ENCODE peak calls at places on chromosomes 5 and 9, in six cellular contexts. One of them, this sample, is unnamed.
A peak's percentile ranks its signal among the peaks of the same experiment; 100 is the strongest.

GRCh38 chr9:23686257-23686656 is 139.8 kb downstream of the ELAVL2 start:
- DNase-seq in stimulated activated naive CD8-positive, alpha-beta T cell treated with anti-CD3 and anti-CD28 coated beads, Interleukin-15, Interleukin-2, amounts not matched to agents 100 U/mL and 50 U/mL, for 24 hours: no peak
- DNase-seq in cardiac fibroblast: no peak
- DNase-seq in LoVo: peak; percentile 57
- DNase-seq in fibroblast of mammary gland: no peak
- DNase-seq in stimulated activated CD4-positive, alpha-beta T cell treated with anti-CD3 and anti-CD28 coated beads, Interleukin-15, amount 100 ng/mL, for 1 hour: no peak
- DNase-seq in this sample: peak; percentile 17

GRCh38 chr5:21823588-21823987 is 1029.6 kb downstream of the CDH12 start:
- DNase-seq in LoVo: no peak
- DNase-seq in fibroblast of mammary gland: peak; percentile 41
- DNase-seq in stimulated activated CD4-positive, alpha-beta T cell treated with anti-CD3 and anti-CD28 coated beads, Interleukin-15, amount 100 ng/mL, for 1 hour: no peak
- DNase-seq in cardiac fibroblast: peak; percentile 61
- DNase-seq in stimulated activated naive CD8-positive, alpha-beta T cell treated with anti-CD3 and anti-CD28 coated beads, Interleukin-15, Interleukin-2, amounts not matched to agents 100 U/mL and 50 U/mL, for 24 hours: no peak
- DNase-seq in this sample: peak; percentile 90

GRCh38 chr5:60700347-60700815 is 415 bp upstream of the DEPDC1B start:
- DNase-seq in LoVo: peak; percentile 22
- DNase-seq in stimulated activated naive CD8-positive, alpha-beta T cell treated with anti-CD3 and anti-CD28 coated beads, Interleukin-15, Interleukin-2, amounts not matched to agents 100 U/mL and 50 U/mL, for 24 hours: no peak
- DNase-seq in cardiac fibroblast: peak; percentile 36
- DNase-seq in fibroblast of mammary gland: peak; percentile 18
- DNase-seq in stimulated activated CD4-positive, alpha-beta T cell treated with anti-CD3 and anti-CD28 coated beads, Interleukin-15, amount 100 ng/mL, for 1 hour: no peak
- DNase-seq in this sample: no peak

GRCh38 chr9:135745686-135746324 is 43.8 kb downstream of the KCNT1 start:
- DNase-seq in stimulated activated naive CD8-positive, alpha-beta T cell treated with anti-CD3 and anti-CD28 coated beads, Interleukin-15, Interleukin-2, amounts not matched to agents 100 U/mL and 50 U/mL, for 24 hours: no peak
- DNase-seq in LoVo: no peak
- DNase-seq in cardiac fibroblast: no peak
- DNase-seq in fibroblast of mammary gland: no peak
- DNase-seq in stimulated activated CD4-positive, alpha-beta T cell treated with anti-CD3 and anti-CD28 coated beads, Interleukin-15, amount 100 ng/mL, for 1 hour: no peak
- DNase-seq in this sample: no peak

GRCh38 chr9:133880851-133881634 is 111.1 kb downstream of the VAV2 start:
- DNase-seq in fibroblast of mammary gland: no peak
- DNase-seq in LoVo: no peak
- DNase-seq in stimulated activated naive CD8-positive, alpha-beta T cell treated with anti-CD3 and anti-CD28 coated beads, Interleukin-15, Interleukin-2, amounts not matched to agents 100 U/mL and 50 U/mL, for 24 hours: no peak
- DNase-seq in stimulated activated CD4-positive, alpha-beta T cell treated with anti-CD3 and anti-CD28 coated beads, Interleukin-15, amount 100 ng/mL, for 1 hour: no peak
- DNase-seq in cardiac fibroblast: no peak
- DNase-seq in this sample: peak; percentile 47

GRCh38 chr5:115068239-115069086 is 101.2 kb downstream of the TRIM36 start:
- DNase-seq in LoVo: peak; percentile 19
- DNase-seq in fibroblast of mammary gland: peak; percentile 64
- DNase-seq in stimulated activated naive CD8-positive, alpha-beta T cell treated with anti-CD3 and anti-CD28 coated beads, Interleukin-15, Interleukin-2, amounts not matched to agents 100 U/mL and 50 U/mL, for 24 hours: peak; percentile 16
- DNase-seq in cardiac fibroblast: peak; percentile 70
- DNase-seq in stimulated activated CD4-positive, alpha-beta T cell treated with anti-CD3 and anti-CD28 coated beads, Interleukin-15, amount 100 ng/mL, for 1 hour: no peak
- DNase-seq in this sample: peak; percentile 40

GRCh38 chr5:93359296-93359957 is 221.6 kb downstream of the NR2F1-AS1 start:
- DNase-seq in stimulated activated naive CD8-positive, alpha-beta T cell treated with anti-CD3 and anti-CD28 coated beads, Interleukin-15, Interleukin-2, amounts not matched to agents 100 U/mL and 50 U/mL, for 24 hours: no peak
- DNase-seq in fibroblast of mammary gland: peak; percentile 82
- DNase-seq in stimulated activated CD4-positive, alpha-beta T cell treated with anti-CD3 and anti-CD28 coated beads, Interleukin-15, amount 100 ng/mL, for 1 hour: no peak
- DNase-seq in LoVo: peak; percentile 74
- DNase-seq in cardiac fibroblast: peak; percentile 98
- DNase-seq in this sample: peak; percentile 97

GRCh38 chr5:125424851-125425250 is 678.4 kb upstream of the ZNF608 start:
- DNase-seq in stimulated activated CD4-positive, alpha-beta T cell treated with anti-CD3 and anti-CD28 coated beads, Interleukin-15, amount 100 ng/mL, for 1 hour: no peak
- DNase-seq in cardiac fibroblast: no peak
- DNase-seq in fibroblast of mammary gland: no peak
- DNase-seq in stimulated activated naive CD8-positive, alpha-beta T cell treated with anti-CD3 and anti-CD28 coated beads, Interleukin-15, Interleukin-2, amounts not matched to agents 100 U/mL and 50 U/mL, for 24 hours: no peak
- DNase-seq in LoVo: no peak
- DNase-seq in this sample: no peak

GRCh38 chr9:69204869-69205268 is 30.8 kb downstream of the TJP2 start:
- DNase-seq in stimulated activated naive CD8-positive, alpha-beta T cell treated with anti-CD3 and anti-CD28 coated beads, Interleukin-15, Interleukin-2, amounts not matched to agents 100 U/mL and 50 U/mL, for 24 hours: no peak
- DNase-seq in cardiac fibroblast: peak; percentile 86
- DNase-seq in stimulated activated CD4-positive, alpha-beta T cell treated with anti-CD3 and anti-CD28 coated beads, Interleukin-15, amount 100 ng/mL, for 1 hour: no peak
- DNase-seq in LoVo: no peak
- DNase-seq in fibroblast of mammary gland: peak; percentile 70
- DNase-seq in this sample: peak; percentile 22

GRCh38 chr9:618478-618877 is 223.0 kb upstream of the DMRT1 start:
- DNase-seq in stimulated activated naive CD8-positive, alpha-beta T cell treated with anti-CD3 and anti-CD28 coated beads, Interleukin-15, Interleukin-2, amounts not matched to agents 100 U/mL and 50 U/mL, for 24 hours: no peak
- DNase-seq in stimulated activated CD4-positive, alpha-beta T cell treated with anti-CD3 and anti-CD28 coated beads, Interleukin-15, amount 100 ng/mL, for 1 hour: no peak
- DNase-seq in fibroblast of mammary gland: peak; percentile 67
- DNase-seq in cardiac fibroblast: peak; percentile 86
- DNase-seq in LoVo: no peak
- DNase-seq in this sample: peak; percentile 50

GRCh38 chr9:37410969-37411785 is 11.3 kb upstream of the GRHPR start:
- DNase-seq in cardiac fibroblast: peak; percentile 40
- DNase-seq in stimulated activated naive CD8-positive, alpha-beta T cell treated with anti-CD3 and anti-CD28 coated beads, Interleukin-15, Interleukin-2, amounts not matched to agents 100 U/mL and 50 U/mL, for 24 hours: peak; percentile 49
- DNase-seq in fibroblast of mammary gland: no peak
- DNase-seq in LoVo: no peak
- DNase-seq in stimulated activated CD4-positive, alpha-beta T cell treated with anti-CD3 and anti-CD28 coated beads, Interleukin-15, amount 100 ng/mL, for 1 hour: no peak
- DNase-seq in this sample: peak; percentile 21

GRCh38 chr5:126683912-126684311 is 83.2 kb downstream of the PHAX start:
- DNase-seq in stimulated activated CD4-positive, alpha-beta T cell treated with anti-CD3 and anti-CD28 coated beads, Interleukin-15, amount 100 ng/mL, for 1 hour: no peak
- DNase-seq in stimulated activated naive CD8-positive, alpha-beta T cell treated with anti-CD3 and anti-CD28 coated beads, Interleukin-15, Interleukin-2, amounts not matched to agents 100 U/mL and 50 U/mL, for 24 hours: no peak
- DNase-seq in fibroblast of mammary gland: no peak
- DNase-seq in LoVo: no peak
- DNase-seq in cardiac fibroblast: no peak
- DNase-seq in this sample: no peak

GRCh38 chr5:36041537-36041845 is 25.2 kb downstream of the UGT3A2 start:
- DNase-seq in LoVo: no peak
- DNase-seq in stimulated activated CD4-positive, alpha-beta T cell treated with anti-CD3 and anti-CD28 coated beads, Interleukin-15, amount 100 ng/mL, for 1 hour: no peak
- DNase-seq in stimulated activated naive CD8-positive, alpha-beta T cell treated with anti-CD3 and anti-CD28 coated beads, Interleukin-15, Interleukin-2, amounts not matched to agents 100 U/mL and 50 U/mL, for 24 hours: no peak
- DNase-seq in fibroblast of mammary gland: no peak
- DNase-seq in cardiac fibroblast: no peak
- DNase-seq in this sample: no peak

GRCh38 chr9:71652480-71652879 is 115.8 kb downstream of the CEMIP2 start:
- DNase-seq in cardiac fibroblast: no peak
- DNase-seq in stimulated activated CD4-positive, alpha-beta T cell treated with anti-CD3 and anti-CD28 coated beads, Interleukin-15, amount 100 ng/mL, for 1 hour: no peak
- DNase-seq in fibroblast of mammary gland: no peak
- DNase-seq in stimulated activated naive CD8-positive, alpha-beta T cell treated with anti-CD3 and anti-CD28 coated beads, Interleukin-15, Interleukin-2, amounts not matched to agents 100 U/mL and 50 U/mL, for 24 hours: no peak
- DNase-seq in LoVo: no peak
- DNase-seq in this sample: no peak

This sample was measured in iris pigment epithelial cell.